ENCODE peak calls at places on chromosomes 3 and 15, in six cellular contexts. One of them, this sample, is unnamed.

GRCh38 chr3:27576171-27576570 is 92.0 kb upstream of the SLC4A7 start:
- DNase-seq in bronchial epithelial cell: no peak
- DNase-seq in T-helper 1 cell: no peak
- DNase-seq in SW480: no peak
- DNase-seq in thoracic aorta: no peak
- DNase-seq in endothelial cell: no peak
- DNase-seq in this sample: no peak

GRCh38 chr15:100973351-100974034 is 54.3 kb downstream of the LRRK1 start:
- DNase-seq in endothelial cell: peak
- DNase-seq in SW480: no peak
- DNase-seq in T-helper 1 cell: no peak
- DNase-seq in thoracic aorta: no peak
- DNase-seq in bronchial epithelial cell: no peak
- DNase-seq in this sample: no peak

GRCh38 chr15:66573348-66573718 is 7.5 kb upstream of the LCTL start:
- DNase-seq in thoracic aorta: no peak
- DNase-seq in endothelial cell: no peak
- DNase-seq in T-helper 1 cell: no peak
- DNase-seq in SW480: no peak
- DNase-seq in bronchial epithelial cell: no peak
- DNase-seq in this sample: peak

GRCh38 chr15:40430271-40430805 is 10.4 kb upstream of the BAHD1 start:
- DNase-seq in T-helper 1 cell: no peak
- DNase-seq in thoracic aorta: no peak
- DNase-seq in SW480: peak
- DNase-seq in endothelial cell: no peak
- DNase-seq in bronchial epithelial cell: no peak
- DNase-seq in this sample: no peak

GRCh38 chr3:5021571-5022092 is 42.4 kb downstream of the BHLHE40 start:
- DNase-seq in T-helper 1 cell: peak
- DNase-seq in bronchial epithelial cell: peak
- DNase-seq in SW480: peak
- DNase-seq in endothelial cell: no peak
- DNase-seq in thoracic aorta: no peak
- DNase-seq in this sample: no peak

GRCh38 chr3:150546226-150547044 is at the start of the genes EIF2A and SERP1:
- DNase-seq in endothelial cell: peak
- DNase-seq in T-helper 1 cell: peak
- DNase-seq in bronchial epithelial cell: peak
- DNase-seq in thoracic aorta: peak
- DNase-seq in SW480: peak
- DNase-seq in this sample: peak

GRCh38 chr3:6644070-6644929 is 216.6 kb upstream of the GRM7 start:
- DNase-seq in SW480: peak
- DNase-seq in bronchial epithelial cell: no peak
- DNase-seq in T-helper 1 cell: no peak
- DNase-seq in thoracic aorta: no peak
- DNase-seq in endothelial cell: no peak
- DNase-seq in this sample: no peak

GRCh38 chr3:52248816-52249547 is 3.4 kb downstream of the PPM1M start:
- DNase-seq in thoracic aorta: no peak
- DNase-seq in endothelial cell: no peak
- DNase-seq in SW480: no peak
- DNase-seq in bronchial epithelial cell: no peak
- DNase-seq in T-helper 1 cell: no peak
- DNase-seq in this sample: peak

GRCh38 chr3:189652042-189652441 is 20.9 kb downstream of the TP63 start:
- DNase-seq in thoracic aorta: no peak
- DNase-seq in bronchial epithelial cell: peak
- DNase-seq in T-helper 1 cell: no peak
- DNase-seq in endothelial cell: peak
- DNase-seq in SW480: no peak
- DNase-seq in this sample: no peak

This sample was measured in chondrocyte.